ENCODE peak calls at places on chromosomes 4 and X, in eight cellular contexts. I, U, C, H, T, A, S and Y are unnamed samples.

GRCh38 chr4:59597536-59598232 is 1602.4 kb upstream of the ADGRL3 start:
- DNase-seq in U (no peak), I (no peak), S (no peak), T (no peak), H (no peak), A (peak), C (no peak), Y (no peak)

GRCh38 chr4:138696771-138697170 is 318.8 kb upstream of the NOCT start:
- DNase-seq in S (no peak), U (no peak), C (no peak), A (no peak), I (no peak), T (no peak), H (no peak), Y (no peak)

GRCh38 chr4:109296545-109296944 is 5.9 kb downstream of the COL25A1 start:
- DNase-seq in H (no peak), C (no peak), U (no peak), S (no peak), A (no peak), I (no peak), T (no peak), Y (no peak)

GRCh38 chr4:13654158-13654797 is 26.8 kb upstream of the BOD1L1 start:
- DNase-seq in U (peak), C (peak), H (peak), T (no peak), A (peak), S (peak), I (peak), Y (peak)

GRCh38 chrX:71618303-71618721 is at the start of gene CXCR3:
- DNase-seq in H (no peak), T (no peak), A (peak), S (no peak), U (no peak), I (peak), C (no peak), Y (no peak)

GRCh38 chr4:141127884-141128283 is 5.4 kb downstream of the RNF150 start:
- DNase-seq in A (no peak), I (no peak), H (no peak), U (no peak), C (no peak), T (no peak), S (no peak), Y (no peak)

GRCh38 chr4:129453524-129453923 is 357.6 kb downstream of the C4orf33 start:
- DNase-seq in A (no peak), U (no peak), H (no peak), S (no peak), I (no peak), T (no peak), C (no peak), Y (no peak)

GRCh38 chr4:142815834-142816233 is 30.3 kb downstream of the INPP4B start:
- DNase-seq in A (no peak), T (peak), I (no peak), S (no peak), C (no peak), U (no peak), H (no peak), Y (no peak)

GRCh38 chrX:106499473-106499872 is 112.3 kb upstream of the RADX start:
- DNase-seq in S (no peak), A (no peak), I (no peak), U (no peak), T (no peak), H (no peak), C (no peak), Y (no peak)

GRCh38 chr4:73309211-73309610 is 50.6 kb upstream of the ANKRD17 start:
- DNase-seq in T (no peak), A (no peak), H (no peak), S (no peak), I (no peak), C (no peak), U (no peak), Y (no peak)

GRCh38 chr4:6753103-6753560 is 29.4 kb upstream of the KIAA0232 start:
- DNase-seq in H (no peak), S (no peak), A (peak), C (no peak), U (peak), I (no peak), T (no peak), Y (no peak)

GRCh38 chrX:8273451-8273894 is 102.4 kb upstream of the VCX2 start:
- DNase-seq in I (no peak), T (no peak), A (no peak), S (no peak), H (no peak), U (no peak), C (no peak), Y (no peak)

GRCh38 chr4:141037441-141037840 is 95.8 kb downstream of the RNF150 start:
- DNase-seq in A (no peak), U (no peak), S (no peak), I (no peak), C (no peak), T (no peak), H (no peak), Y (no peak)

GRCh38 chr4:42906906-42907774 is 14.6 kb downstream of the GRXCR1 start:
- DNase-seq in A (no peak), I (no peak), T (peak), S (no peak), H (peak), U (no peak), C (no peak), Y (no peak)

GRCh38 chrX:5458300-5458699 is 770.4 kb downstream of the NLGN4X start:
- DNase-seq in H (no peak), S (no peak), I (no peak), U (peak), A (no peak), C (no peak), T (no peak), Y (no peak)

GRCh38 chrX:133350751-133351150 is 64.5 kb downstream of the GPC4 start:
- DNase-seq in A (no peak), T (peak), I (no peak), H (peak), S (no peak), C (no peak), U (no peak), Y (no peak)

GRCh38 chr4:149120331-149121014 is 678.3 kb upstream of the NR3C2 start:
- DNase-seq in U (no peak), S (no peak), A (no peak), T (no peak), H (no peak), C (no peak), I (no peak), Y (no peak)

GRCh38 chr4:20831746-20832145 is 131.5 kb downstream of the PACRGL start:
- DNase-seq in C (no peak), I (no peak), U (no peak), A (no peak), S (no peak), H (no peak), T (no peak), Y (no peak)

GRCh38 chr4:14552119-14552518 is 450.2 kb upstream of the CPEB2 start:
- DNase-seq in T (no peak), I (no peak), C (no peak), A (no peak), S (no peak), U (no peak), H (no peak), Y (no peak)

GRCh38 chrX:118432799-118433198 is 62.8 kb upstream of the DOCK11 start:
- DNase-seq in S (no peak), A (no peak), U (no peak), T (no peak), H (no peak), I (no peak), C (no peak), Y (no peak)

GRCh38 chrX:12162420-12162819 is 24.1 kb downstream of the FRMPD4 start:
- DNase-seq in S (no peak), T (no peak), H (no peak), C (no peak), A (no peak), U (no peak), I (no peak), Y (no peak)

GRCh38 chr4:172095161-172095560 is 282.0 kb downstream of the GALNTL6 start:
- DNase-seq in U (no peak), S (no peak), A (no peak), T (no peak), C (no peak), I (no peak), H (no peak), Y (no peak)

GRCh38 chrX:13432376-13432775 is 112.5 kb upstream of the ATXN3L start:
- DNase-seq in U (no peak), I (no peak), T (peak), S (no peak), A (no peak), C (no peak), H (no peak), Y (no peak)

GRCh38 chrX:129997081-129997480 is 14.6 kb downstream of the BCORL1 start:
- DNase-seq in C (no peak), I (no peak), A (no peak), T (no peak), U (no peak), S (no peak), H (no peak), Y (no peak)

GRCh38 chr4:149997881-149998421 is 80.3 kb upstream of the DCLK2 start:
- DNase-seq in H (no peak), A (no peak), S (no peak), I (no peak), C (no peak), U (no peak), T (peak), Y (no peak)

GRCh38 chr4:185227713-185228278 is 18.4 kb downstream of the SNX25 start:
- DNase-seq in C (no peak), U (no peak), T (no peak), S (no peak), H (no peak), I (no peak), A (no peak), Y (no peak)

GRCh38 chr4:185224597-185224996 is 15.2 kb downstream of the SNX25 start:
- DNase-seq in A (no peak), U (no peak), T (no peak), C (no peak), I (no peak), H (no peak), S (no peak), Y (no peak)

GRCh38 chr4:185229021-185229818 is 19.8 kb downstream of the SNX25 start:
- DNase-seq in H (no peak), I (no peak), U (no peak), S (no peak), T (no peak), A (no peak), C (no peak), Y (no peak)

GRCh38 chr4:185222598-185222997 is 13.2 kb downstream of the SNX25 start:
- DNase-seq in T (no peak), H (no peak), U (no peak), S (no peak), C (no peak), A (no peak), I (no peak), Y (no peak)

GRCh38 chr4:185227131-185227551 is 17.7 kb downstream of the SNX25 start:
- DNase-seq in C (no peak), U (no peak), I (no peak), S (no peak), T (no peak), H (no peak), A (no peak), Y (no peak)
- TF ChIP-seq CTCF in C (no peak), U (peak), I (no peak), S (peak), T (peak), H (peak), A (no peak), Y (no peak)

GRCh38 chrX:103211012-103211715 is 3.7 kb upstream of the BEX4 start:
- DNase-seq in A (no peak), U (peak), C (peak), I (peak), T (no peak), S (no peak), H (no peak), Y (peak)
- TF ChIP-seq CTCF in A (peak), U (peak), C (no peak), I (peak), T (peak), S (peak), H (peak), Y (peak)

GRCh38 chr4:98929341-98930267 is 671 bp upstream of the EIF4E start:
- DNase-seq in I (peak), C (peak), U (no peak), H (peak), T (peak), S (no peak), A (peak), Y (peak)

GRCh38 chr4:98932539-98932938 is 3.6 kb upstream of the EIF4E start:
- DNase-seq in I (no peak), H (no peak), T (no peak), U (no peak), A (no peak), C (no peak), S (no peak), Y (no peak)

GRCh38 chr4:98928505-98929340 is at the start of gene EIF4E:
- DNase-seq in S (peak), A (peak), T (peak), C (peak), I (peak), H (peak), U (peak), Y (peak)

GRCh38 chr4:98930311-98930865 is 1.5 kb upstream of the EIF4E start:
- DNase-seq in A (no peak), H (no peak), C (no peak), I (no peak), U (no peak), T (no peak), S (no peak), Y (no peak)

DNA sequence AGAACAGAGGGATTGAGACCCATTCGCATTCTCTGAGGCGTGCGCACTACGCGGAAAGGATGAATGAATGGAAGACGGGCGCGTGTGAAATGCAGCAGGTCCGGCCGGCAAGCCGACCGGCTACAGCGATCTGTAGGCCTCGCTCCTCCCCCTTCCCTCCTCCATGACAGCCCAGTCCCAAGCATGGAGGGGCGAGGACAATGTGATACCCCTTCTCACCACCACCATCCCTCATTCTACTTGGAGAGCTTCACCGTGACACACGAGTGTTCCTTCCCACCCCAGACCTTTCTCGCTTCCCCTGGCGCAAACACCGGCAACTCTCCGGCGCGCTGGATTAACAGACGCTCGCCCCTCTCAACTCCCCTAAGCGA is 815 bp downstream of the EIF4E start:
- DNase-seq in H (peak), I (peak), T (peak), U (peak), A (peak), C (peak), S (peak), Y (peak)
- TF ChIP-seq CTCF in H (no peak), I (no peak), T (no peak), U (no peak), A (no peak), C (peak), S (no peak), Y (no peak)

GRCh38 chr4:79869597-79870336 is 203.3 kb downstream of the ANTXR2 start:
- DNase-seq in I (no peak), U (peak), S (no peak), C (no peak), A (no peak), H (no peak), T (no peak), Y (no peak)
- TF ChIP-seq CTCF in I (no peak), U (no peak), S (no peak), C (no peak), A (no peak), H (no peak), T (no peak), Y (no peak)

GRCh38 chr4:89486042-89486441 is 178.4 kb upstream of the GPRIN3 start:
- DNase-seq in H (no peak), A (no peak), T (no peak), I (no peak), S (no peak), U (peak), C (no peak), Y (no peak)
- TF ChIP-seq CTCF in H (no peak), A (peak), T (peak), I (no peak), S (peak), U (peak), C (no peak), Y (no peak)